ENCODE peak calls at places on chromosomes 6 and 20, in five cellular contexts. One of them, this sample, is unnamed.
A peak's percentile ranks its signal among the peaks of the same experiment; 100 is the strongest.

GRCh38 chr6:150813319-150813992 is 52.0 kb upstream of the MTHFD1L start:
- DNase-seq in IMR-90: peak; percentile 83
- DNase-seq in mesenchymal stem cell: peak; percentile 16
- DNase-seq in H9: no peak
- DNase-seq in H1: no peak
- DNase-seq in this sample: peak; percentile 95

GRCh38 chr6:11196511-11197174 is 35.8 kb downstream of the NEDD9 start:
- DNase-seq in H9: no peak
- DNase-seq in IMR-90: peak; percentile 85
- DNase-seq in H1: no peak
- DNase-seq in mesenchymal stem cell: peak; percentile 89
- DNase-seq in this sample: no peak

GRCh38 chr6:168699631-168700315 is 258.8 kb downstream of the SMOC2 start:
- DNase-seq in H9: no peak
- DNase-seq in IMR-90: no peak
- DNase-seq in mesenchymal stem cell: no peak
- DNase-seq in H1: no peak
- DNase-seq in this sample: no peak

GRCh38 chr6:109449064-109449788 is 6.3 kb downstream of the MICAL1 start:
- DNase-seq in IMR-90: no peak
- DNase-seq in H9: no peak
- DNase-seq in H1: no peak
- DNase-seq in mesenchymal stem cell: no peak
- DNase-seq in this sample: no peak

GRCh38 chr6:166618866-166619761 is 7.9 kb downstream of the RPS6KA2 start:
- DNase-seq in H1: no peak
- DNase-seq in H9: no peak
- DNase-seq in mesenchymal stem cell: peak; percentile 91
- DNase-seq in IMR-90: peak; percentile 87
- DNase-seq in this sample: no peak

GRCh38 chr20:57383447-57384347 is 7.5 kb upstream of the RBM38 start:
- DNase-seq in H9: peak; percentile 61
- DNase-seq in H1: no peak
- DNase-seq in mesenchymal stem cell: no peak
- DNase-seq in IMR-90: no peak
- DNase-seq in this sample: no peak

GRCh38 chr6:167671977-167672687 is 154.6 kb upstream of the AFDN start:
- DNase-seq in IMR-90: no peak
- DNase-seq in H1: no peak
- DNase-seq in H9: no peak
- DNase-seq in mesenchymal stem cell: no peak
- DNase-seq in this sample: no peak

GRCh38 chr20:53902968-53903651 is 167.3 kb downstream of the BCAS1 start:
- DNase-seq in IMR-90: no peak
- DNase-seq in H9: no peak
- DNase-seq in H1: no peak
- DNase-seq in mesenchymal stem cell: no peak
- DNase-seq in this sample: no peak

GRCh38 chr6:43123691-43124314 is 47.3 kb upstream of the SRF start:
- DNase-seq in H1: no peak
- DNase-seq in IMR-90: no peak
- DNase-seq in H9: no peak
- DNase-seq in mesenchymal stem cell: no peak
- DNase-seq in this sample: no peak

GRCh38 chr6:154164397-154164796 is 125.4 kb downstream of the OPRM1 start:
- DNase-seq in H1: no peak
- DNase-seq in mesenchymal stem cell: peak; percentile 46
- DNase-seq in IMR-90: peak; percentile 78
- DNase-seq in H9: no peak
- DNase-seq in this sample: peak; percentile 59

GRCh38 chr6:111503660-111504059 is 20.6 kb upstream of the REV3L start:
- DNase-seq in H1: no peak
- DNase-seq in mesenchymal stem cell: no peak
- DNase-seq in H9: no peak
- DNase-seq in IMR-90: peak; percentile 19
- DNase-seq in this sample: no peak

GRCh38 chr6:79373246-79373645 is 138.8 kb upstream of the HMGN3 start:
- DNase-seq in mesenchymal stem cell: no peak
- DNase-seq in H9: no peak
- DNase-seq in IMR-90: no peak
- DNase-seq in H1: no peak
- DNase-seq in this sample: no peak

GRCh38 chr20:43894531-43894930 is 20.1 kb upstream of the TOX2 start:
- DNase-seq in mesenchymal stem cell: no peak
- DNase-seq in H9: no peak
- DNase-seq in H1: no peak
- DNase-seq in IMR-90: no peak
- DNase-seq in this sample: no peak

DNA sequence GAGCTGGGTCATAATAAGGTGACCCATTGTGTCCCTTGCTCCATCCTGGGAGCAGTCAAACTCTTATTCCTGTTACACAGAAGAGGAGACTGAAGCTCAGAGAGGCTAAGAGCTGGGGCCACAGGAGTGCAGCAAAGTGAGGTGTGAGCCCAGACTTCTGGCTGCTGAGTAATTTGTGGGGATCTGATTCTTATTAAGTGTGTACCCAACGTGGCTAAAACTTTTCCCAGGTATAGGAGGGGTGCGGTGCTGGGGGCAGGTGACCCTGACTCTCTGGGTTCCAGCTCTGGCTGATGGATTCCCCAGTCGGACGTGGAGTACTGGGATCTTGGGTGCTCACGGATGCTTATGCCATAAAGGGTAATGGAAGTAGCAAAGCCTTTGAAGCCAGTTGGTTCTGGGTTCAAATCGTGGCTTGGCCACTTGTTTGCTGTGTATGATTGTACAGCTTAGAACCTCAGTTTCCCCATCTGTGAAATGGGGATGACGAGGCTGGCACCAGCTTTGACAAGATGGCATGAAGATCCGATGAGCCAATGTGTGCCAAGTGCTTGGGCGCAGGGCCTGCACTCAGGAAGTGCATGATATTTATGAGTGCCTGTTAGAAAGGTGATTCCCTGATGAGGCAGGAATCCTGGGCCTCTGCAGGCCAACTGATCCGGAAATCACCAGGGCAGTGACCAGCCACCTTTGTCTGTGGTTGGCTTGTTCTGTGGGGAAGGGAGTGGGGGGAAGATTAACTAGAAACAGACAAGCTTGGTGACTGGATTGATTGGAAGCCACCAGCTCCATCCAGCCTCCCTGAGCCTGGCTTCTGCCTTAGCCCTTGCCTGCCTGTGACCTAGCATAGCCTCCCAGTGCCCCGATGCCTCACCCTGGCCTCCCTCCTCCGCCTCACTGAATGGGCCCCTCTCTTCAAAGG is 6.0 kb downstream of the SRC start:
- DNase-seq in H9: no peak
- DNase-seq in IMR-90: no peak
- DNase-seq in mesenchymal stem cell: no peak
- DNase-seq in H1: no peak
- DNase-seq in this sample: no peak
- H3K79me1 ChIP-seq in H9: no peaks in the 10 kb centered on the region
- H3K79me1 ChIP-seq in IMR-90: peaks cover 100% of the 10 kb centered on the region
- H3K79me1 ChIP-seq in mesenchymal stem cell: peaks cover 60% of the 10 kb centered on the region
- H3K79me1 ChIP-seq in H1: peaks cover 23% of the 10 kb centered on the region
- H3K79me1 ChIP-seq in this sample: peaks cover 29% of the 10 kb centered on the region

DNA sequence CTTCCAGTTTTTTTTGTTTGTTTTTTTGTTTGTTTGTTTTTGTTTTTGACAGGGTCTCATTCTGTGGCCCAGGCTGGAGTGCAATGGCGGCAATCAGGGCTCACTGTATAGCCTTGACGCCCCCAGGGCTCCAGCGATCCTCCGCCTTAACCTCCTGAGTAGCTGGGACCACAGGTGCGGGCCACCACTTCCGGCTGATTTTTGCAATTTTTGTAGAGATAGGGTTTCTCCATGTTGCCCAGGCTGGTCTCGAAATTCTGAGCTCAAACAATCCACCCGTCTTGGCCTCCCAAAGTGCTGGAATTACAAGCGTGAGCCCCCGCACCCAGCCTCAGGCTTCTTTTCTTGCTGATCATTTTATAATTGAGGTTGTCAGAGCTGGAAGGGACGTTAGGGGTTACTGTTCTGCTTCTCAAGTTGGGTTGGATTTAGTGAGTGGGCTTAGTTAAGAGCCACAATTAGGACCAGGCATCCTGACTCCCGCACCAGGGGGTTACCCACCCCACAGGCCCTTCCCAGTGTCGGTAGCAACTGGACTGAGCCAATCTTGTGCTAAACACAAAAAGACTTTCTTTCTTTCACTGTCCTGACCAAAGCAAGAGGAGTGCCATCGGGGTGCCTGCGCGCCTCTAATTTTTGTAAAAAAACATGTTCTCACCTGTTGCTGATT is 13.1 kb upstream of the ZSCAN9 start:
- DNase-seq in IMR-90: no peak
- DNase-seq in mesenchymal stem cell: no peak
- DNase-seq in H1: peak; percentile 70
- DNase-seq in H9: peak; percentile 41
- DNase-seq in this sample: peak; percentile 50
- H2AFZ ChIP-seq in IMR-90: peak overlapping the region; percentile 92
- H2AFZ ChIP-seq in mesenchymal stem cell: no peak overlapping the region
- H2AFZ ChIP-seq in H1: peak overlapping the region; percentile 83
- H2AFZ ChIP-seq in H9: no peak overlapping the region
- H2AFZ ChIP-seq in this sample: peak overlapping the region; percentile 13

GRCh38 chr6:52331793-52332457 is 30.0 kb upstream of the PAQR8 start:
- DNase-seq in IMR-90: no peak
- DNase-seq in H1: no peak
- DNase-seq in mesenchymal stem cell: no peak
- DNase-seq in H9: no peak
- DNase-seq in this sample: no peak

GRCh38 chr6:52328303-52328662 is 33.7 kb upstream of the PAQR8 start:
- DNase-seq in H9: no peak
- DNase-seq in IMR-90: no peak
- DNase-seq in mesenchymal stem cell: no peak
- DNase-seq in H1: no peak
- DNase-seq in this sample: no peak

GRCh38 chr6:52333840-52334200 is 28.1 kb upstream of the PAQR8 start:
- DNase-seq in H1: no peak
- DNase-seq in IMR-90: no peak
- DNase-seq in H9: no peak
- DNase-seq in mesenchymal stem cell: no peak
- DNase-seq in this sample: no peak

GRCh38 chr6:52328721-52329120 is 33.2 kb upstream of the PAQR8 start:
- DNase-seq in IMR-90: no peak
- DNase-seq in H9: no peak
- DNase-seq in H1: no peak
- DNase-seq in mesenchymal stem cell: no peak
- DNase-seq in this sample: no peak

GRCh38 chr6:52330470-52330869 is 31.5 kb upstream of the PAQR8 start:
- DNase-seq in H1: no peak
- DNase-seq in IMR-90: no peak
- DNase-seq in mesenchymal stem cell: no peak
- DNase-seq in H9: no peak
- DNase-seq in this sample: no peak
- H3K4ac ChIP-seq in H1: no peak overlapping the region
- H3K4ac ChIP-seq in IMR-90: no peak overlapping the region
- H3K4ac ChIP-seq in mesenchymal stem cell: no peak overlapping the region
- H3K4ac ChIP-seq in H9: no peak overlapping the region
- H3K4ac ChIP-seq in this sample: no peak overlapping the region

GRCh38 chr20:48774696-48775095 is 53.1 kb downstream of the PREX1 start:
- DNase-seq in H1: no peak
- DNase-seq in H9: no peak
- DNase-seq in IMR-90: no peak
- DNase-seq in mesenchymal stem cell: no peak
- DNase-seq in this sample: no peak
- H3K79me1 ChIP-seq in H1: peaks cover 2% of the 10 kb centered on the region
- H3K79me1 ChIP-seq in H9: no peaks in the 10 kb centered on the region
- H3K79me1 ChIP-seq in IMR-90: no peaks in the 10 kb centered on the region
- H3K79me1 ChIP-seq in mesenchymal stem cell: peaks cover 38% of the 10 kb centered on the region
- H3K79me1 ChIP-seq in this sample: no peaks in the 10 kb centered on the region

GRCh38 chr6:8182209-8182845 is 80.0 kb upstream of the EEF1E1 start:
- DNase-seq in IMR-90: peak; percentile 25
- DNase-seq in H1: no peak
- DNase-seq in mesenchymal stem cell: no peak
- DNase-seq in H9: no peak
- DNase-seq in this sample: peak; percentile 34
- H2AFZ ChIP-seq in IMR-90: peak overlapping the region; percentile 90
- H2AFZ ChIP-seq in H1: no peak overlapping the region
- H2AFZ ChIP-seq in mesenchymal stem cell: no peak overlapping the region
- H2AFZ ChIP-seq in H9: no peak overlapping the region
- H2AFZ ChIP-seq in this sample: peak overlapping the region; percentile 43

GRCh38 chr6:125363360-125364121 is 61.8 kb upstream of the HDDC2 start:
- DNase-seq in IMR-90: peak; percentile 17
- DNase-seq in H1: peak; percentile 74
- DNase-seq in H9: peak; percentile 72
- DNase-seq in mesenchymal stem cell: peak; percentile 77
- DNase-seq in this sample: peak; percentile 55
- H3K4ac ChIP-seq in IMR-90: no peak overlapping the region
- H3K4ac ChIP-seq in H1: no peak overlapping the region
- H3K4ac ChIP-seq in H9: no peak overlapping the region
- H3K4ac ChIP-seq in mesenchymal stem cell: peak overlapping the region; percentile 78
- H3K4ac ChIP-seq in this sample: peak overlapping the region; percentile 4

GRCh38 chr20:17643531-17644188 is 38.4 kb downstream of the RRBP1 start:
- DNase-seq in IMR-90: no peak
- DNase-seq in H1: no peak
- DNase-seq in H9: no peak
- DNase-seq in mesenchymal stem cell: no peak
- DNase-seq in this sample: no peak

GRCh38 chr20:17644451-17644850 is 37.6 kb downstream of the RRBP1 start:
- DNase-seq in H9: no peak
- DNase-seq in IMR-90: no peak
- DNase-seq in mesenchymal stem cell: no peak
- DNase-seq in H1: no peak
- DNase-seq in this sample: peak; percentile 47

GRCh38 chr20:17646209-17646717 is 35.8 kb downstream of the RRBP1 start:
- DNase-seq in mesenchymal stem cell: no peak
- DNase-seq in H1: no peak
- DNase-seq in H9: no peak
- DNase-seq in IMR-90: no peak
- DNase-seq in this sample: no peak

GRCh38 chr20:17645546-17646208 is 36.4 kb downstream of the RRBP1 start:
- DNase-seq in mesenchymal stem cell: no peak
- DNase-seq in IMR-90: no peak
- DNase-seq in H1: no peak
- DNase-seq in H9: no peak
- DNase-seq in this sample: peak; percentile 34

DNA sequence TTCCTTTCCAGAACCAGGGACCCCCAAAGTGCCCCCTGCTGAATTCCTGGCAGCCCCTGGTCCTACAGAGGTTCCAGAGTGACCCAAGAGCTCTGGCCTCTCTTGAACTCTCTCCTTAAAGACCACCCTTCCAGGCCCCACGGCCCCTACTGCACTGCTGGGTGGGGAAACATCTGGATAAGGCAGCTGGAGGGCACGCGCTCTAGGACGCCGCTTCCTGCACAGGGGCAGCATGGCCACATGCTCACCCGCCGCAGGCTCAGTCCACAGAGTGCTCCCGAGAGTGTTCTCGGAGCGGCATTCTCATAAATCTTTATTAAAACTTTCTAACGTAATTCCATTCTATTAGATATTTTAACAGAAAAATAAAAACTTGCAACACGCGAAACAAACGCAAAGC is 37.0 kb downstream of the RRBP1 start:
- DNase-seq in H1: no peak
- DNase-seq in IMR-90: no peak
- DNase-seq in mesenchymal stem cell: no peak
- DNase-seq in H9: no peak
- DNase-seq in this sample: no peak
- H3K79me1 ChIP-seq in H1: peaks cover 26% of the 10 kb centered on the region
- H3K79me1 ChIP-seq in IMR-90: peaks cover 98% of the 10 kb centered on the region
- H3K79me1 ChIP-seq in mesenchymal stem cell: peaks cover 31% of the 10 kb centered on the region
- H3K79me1 ChIP-seq in H9: peaks cover 7% of the 10 kb centered on the region
- H3K79me1 ChIP-seq in this sample: no peaks in the 10 kb centered on the region

This sample was measured in trophoblast cell.